ENCODE peak calls at places on chromosomes 11 and 22, in ten cellular contexts. Z is activated CD4-positive, alpha-beta T cell treated with anti-CD3 and anti-CD28 coated beads, Interleukin-2, amount 50 U/mL, for 1 hour; C is sciatic nerve; U is activated T-cell treated with anti-CD3 and anti-CD28 coated beads for 1 hour; N is fibroblast of mammary gland; Q is Karpas-422; V is CD8-positive, alpha-beta memory T cell; H is iPS DF 6.9; A is HS-5; M is NCI-H2081. T is an unnamed sample.

GRCh38 chr11:130400793-130401483 is 27.5 kb downstream of the ADAMTS8 start:
- DNase-seq in Z (no peak), C (no peak), U (no peak), N (peak), Q (no peak), V (no peak), H (no peak), A (peak), M (no peak), T (no peak)

GRCh38 chr11:111540114-111540920 is at the start of gene LAYN:
- DNase-seq in Z (peak), C (peak), U (no peak), N (peak), Q (no peak), V (peak), H (no peak), A (no peak), M (no peak), T (peak)

GRCh38 chr11:6992026-6992425 is 28.1 kb downstream of the ZNF214 start:
- DNase-seq in Z (no peak), C (no peak), U (no peak), N (peak), Q (no peak), V (no peak), H (no peak), A (no peak), M (no peak), T (no peak)

GRCh38 chr11:36945384-36945783 is 347.3 kb upstream of the RAG2 start:
- DNase-seq in Z (no peak), C (no peak), U (no peak), N (peak), Q (peak), V (no peak), H (no peak), A (peak), M (no peak), T (no peak)

GRCh38 chr11:27693398-27693797 is 6.9 kb downstream of the BDNF start:
- DNase-seq in Z (no peak), C (no peak), U (no peak), N (no peak), Q (peak), V (no peak), H (no peak), A (no peak), M (no peak), T (no peak)

GRCh38 chr11:66956689-66957290 is 1.4 kb downstream of the PC start:
- DNase-seq in Z (no peak), C (no peak), U (no peak), N (peak), Q (no peak), V (no peak), H (no peak), A (no peak), M (no peak), T (peak)

GRCh38 chr11:59208956-59209355 is 3.8 kb downstream of the MPEG1 start:
- DNase-seq in Z (no peak), C (no peak), U (no peak), N (peak), Q (peak), V (no peak), H (no peak), A (no peak), M (no peak), T (no peak)

GRCh38 chr11:125390949-125391348 is 105.1 kb downstream of the FEZ1 start:
- DNase-seq in Z (no peak), C (no peak), U (no peak), N (no peak), Q (no peak), V (no peak), H (no peak), A (peak), M (no peak), T (peak)

GRCh38 chr11:96073536-96073935 is 149.6 kb upstream of the MTMR2 start:
- DNase-seq in Z (no peak), C (no peak), U (no peak), N (no peak), Q (no peak), V (no peak), H (no peak), A (no peak), M (no peak), T (no peak)

GRCh38 chr11:97972731-97973130 is 1048.0 kb upstream of the CNTN5 start:
- DNase-seq in Z (no peak), C (no peak), U (no peak), N (no peak), Q (no peak), V (no peak), H (no peak), A (no peak), M (no peak), T (no peak)

GRCh38 chr11:69686452-69686851 is 11.3 kb upstream of the LTO1 start:
- DNase-seq in Z (no peak), C (no peak), U (no peak), N (no peak), Q (no peak), V (no peak), H (no peak), A (no peak), M (no peak), T (peak)

GRCh38 chr11:63917685-63918523 is 940 bp upstream of the RCOR2 start:
- DNase-seq in Z (peak), C (no peak), U (no peak), N (no peak), Q (peak), V (peak), H (no peak), A (no peak), M (peak), T (peak)

GRCh38 chr11:61510178-61510979 is 1.8 kb downstream of the LRRC10B start:
- DNase-seq in Z (no peak), C (no peak), U (no peak), N (no peak), Q (no peak), V (no peak), H (no peak), A (no peak), M (no peak), T (no peak)

GRCh38 chr11:85132839-85133238 is 494.3 kb downstream of the DLG2 start:
- DNase-seq in Z (no peak), C (no peak), U (no peak), N (peak), Q (no peak), V (no peak), H (no peak), A (no peak), M (no peak), T (no peak)

GRCh38 chr11:72369786-72370185 is 64.5 kb downstream of the CLPB start:
- DNase-seq in Z (no peak), C (no peak), U (no peak), N (no peak), Q (no peak), V (no peak), H (no peak), A (no peak), M (no peak), T (no peak)

GRCh38 chr11:73199446-73199845 is 18.6 kb upstream of the P2RY2 start:
- DNase-seq in Z (no peak), C (no peak), U (no peak), N (no peak), Q (no peak), V (no peak), H (no peak), A (no peak), M (no peak), T (peak)

GRCh38 chr22:26713823-26714449 is 56.5 kb downstream of the MIAT start:
- DNase-seq in Z (no peak), C (no peak), U (no peak), N (peak), Q (no peak), V (no peak), H (no peak), A (no peak), M (no peak), T (no peak)

GRCh38 chr11:2802389-2803185 is 83.0 kb downstream of the CDKN1C start:
- DNase-seq in Z (no peak), C (peak), U (no peak), N (no peak), Q (no peak), V (no peak), H (no peak), A (no peak), M (no peak), T (peak)

GRCh38 chr11:20363500-20364411 is at the start of gene HTATIP2:
- DNase-seq in Z (peak), C (peak), U (peak), N (no peak), Q (peak), V (peak), H (no peak), A (no peak), M (peak), T (peak)

GRCh38 chr22:42343551-42344081 is 73.2 kb upstream of the TCF20 start:
- DNase-seq in Z (no peak), C (no peak), U (no peak), N (no peak), Q (no peak), V (no peak), H (no peak), A (no peak), M (peak), T (no peak)

GRCh38 chr11:126282742-126283591 is at the start of gene TIRAP:
- DNase-seq in Z (peak), C (peak), U (peak), N (peak), Q (peak), V (peak), H (no peak), A (no peak), M (peak), T (peak)

GRCh38 chr22:40426671-40427070 is 56.3 kb downstream of the SGSM3 start:
- DNase-seq in Z (no peak), C (no peak), U (no peak), N (peak), Q (no peak), V (no peak), H (no peak), A (no peak), M (peak), T (peak)

GRCh38 chr22:39428597-39429071 is 28.2 kb upstream of the MGAT3 start:
- DNase-seq in Z (no peak), C (no peak), U (no peak), N (no peak), Q (no peak), V (no peak), H (peak), A (no peak), M (peak), T (no peak)

GRCh38 chr11:80162387-80162786 is 721.6 kb upstream of the TENM4 start:
- DNase-seq in Z (no peak), C (no peak), U (no peak), N (no peak), Q (no peak), V (no peak), H (no peak), A (no peak), M (no peak), T (no peak)

GRCh38 chr22:31490496-31490925 is 869 bp upstream of the EIF4ENIF1 start:
- DNase-seq in Z (peak), C (peak), U (peak), N (peak), Q (peak), V (peak), H (peak), A (peak), M (peak), T (peak)

GRCh38 chr11:10838083-10838482 is 19.8 kb downstream of the ZBED5 start:
- DNase-seq in Z (no peak), C (no peak), U (no peak), N (no peak), Q (no peak), V (no peak), H (no peak), A (no peak), M (no peak), T (no peak)

GRCh38 chr22:46195487-46196165 is 45.3 kb downstream of the PPARA start:
- DNase-seq in Z (no peak), C (no peak), U (no peak), N (no peak), Q (no peak), V (no peak), H (no peak), A (no peak), M (no peak), T (no peak)

GRCh38 chr11:97938789-97939188 is 1082.0 kb upstream of the CNTN5 start:
- DNase-seq in Z (no peak), C (no peak), U (no peak), N (no peak), Q (no peak), V (no peak), H (no peak), A (no peak), M (peak), T (no peak)

GRCh38 chr22:26835023-26835422 is 177.6 kb downstream of the MIAT start:
- DNase-seq in Z (no peak), C (no peak), U (no peak), N (no peak), Q (no peak), V (no peak), H (no peak), A (no peak), M (no peak), T (no peak)

T was measured in sigmoid colon.